ENCODE peak calls at places on chromosomes 16 and 17, in five cellular contexts. G is RWPE2, O is right atrium auricular region, S is body of pancreas, W is tibial nerve. F is an unnamed sample.
A peak's percentile ranks its signal among the peaks of the same experiment; 100 is the strongest.

GRCh38 chr17:82305727-82306300 is 11.6 kb downstream of the CD7 start:
- DNase-seq in O (no peak), W (no peak), S (no peak), G (no peak), F (no peak)

GRCh38 chr17:12592941-12593340 is 72.7 kb upstream of the MYOCD start:
- DNase-seq in G (no peak), O (no peak), S (no peak), W (no peak), F (no peak)

GRCh38 chr16:69301861-69302260 is 9.3 kb upstream of the VPS4A start:
- DNase-seq in W (no peak), G (no peak), O (no peak), S (no peak), F (peak; percentile 61)

GRCh38 chr16:85777583-85778310 is 21.6 kb downstream of the EMC8 start:
- DNase-seq in G (no peak), S (no peak), O (no peak), W (no peak), F (no peak)

GRCh38 chr16:86061771-86062170 is 162.8 kb downstream of the IRF8 start:
- DNase-seq in G (peak; percentile 33), O (no peak), S (no peak), W (no peak), F (no peak)

GRCh38 chr17:29215717-29216116 is 30.9 kb upstream of the CRYBA1 start:
- DNase-seq in W (no peak), O (no peak), S (peak; percentile 27), G (no peak), F (peak; percentile 85)

GRCh38 chr17:10172241-10172741 is 26.1 kb downstream of the GAS7 start:
- DNase-seq in S (no peak), W (no peak), O (no peak), G (no peak), F (no peak)

GRCh38 chr16:67966549-67967182 is 1.8 kb downstream of the SLC12A4 start:
- DNase-seq in O (no peak), S (no peak), W (no peak), G (peak; percentile 75), F (peak; percentile 33)

GRCh38 chr16:11793840-11794239 is 3.2 kb downstream of the ZC3H7A start:
- DNase-seq in W (no peak), O (no peak), S (no peak), G (no peak), F (no peak)

GRCh38 chr16:6913535-6913934 is 419.1 kb upstream of the RBFOX1 start:
- DNase-seq in O (no peak), S (no peak), G (no peak), W (no peak), F (no peak)

GRCh38 chr17:59830007-59830630 is 62.6 kb downstream of the TUBD1 start:
- DNase-seq in G (no peak), O (no peak), W (no peak), S (no peak), F (no peak)

GRCh38 chr16:57187508-57187854 is 1.4 kb downstream of the RSPRY1 start:
- DNase-seq in W (no peak), O (no peak), G (no peak), S (peak; percentile 26), F (no peak)

GRCh38 chr17:63707151-63707550 is 7.2 kb upstream of the LIMD2 start:
- DNase-seq in G (no peak), S (no peak), W (no peak), O (no peak), F (no peak)

GRCh38 chr17:45787044-45787443 is 2.9 kb downstream of the CRHR1 start:
- DNase-seq in O (no peak), W (no peak), S (no peak), G (no peak), F (no peak)

GRCh38 chr17:72345083-72345482 is 224.3 kb downstream of the SOX9 start:
- DNase-seq in W (no peak), O (no peak), G (no peak), S (no peak), F (no peak)

GRCh38 chr16:79169239-79169638 is 431.3 kb downstream of the MAF start:
- DNase-seq in W (no peak), O (no peak), G (no peak), S (no peak), F (no peak)

GRCh38 chr16:23491490-23492391 is 18.6 kb downstream of the GGA2 start:
- DNase-seq in G (no peak), W (no peak), O (no peak), S (no peak), F (peak; percentile 90)

GRCh38 chr17:7439462-7440112 is at the start of gene FGF11:
- DNase-seq in O (no peak), W (no peak), S (no peak), G (no peak), F (peak; percentile 19)

GRCh38 chr17:44115585-44116415 is 7.6 kb downstream of the HDAC5 start:
- DNase-seq in O (no peak), S (no peak), W (no peak), G (no peak), F (no peak)

GRCh38 chr17:43125967-43126910 is 1.1 kb upstream of the BRCA1 start:
- DNase-seq in O (no peak), W (no peak), S (no peak), G (no peak), F (no peak)

GRCh38 chr17:6755731-6756184 is at the start of gene XAF1:
- DNase-seq in W (no peak), G (no peak), S (no peak), O (no peak), F (peak; percentile 17)

GRCh38 chr17:63430223-63430622 is 15.9 kb downstream of the CYB561 start:
- DNase-seq in S (no peak), W (no peak), O (no peak), G (no peak), F (no peak)

GRCh38 chr17:1206016-1206787 is 26.4 kb upstream of the ABR start:
- DNase-seq in G (no peak), O (no peak), W (no peak), S (no peak), F (no peak)

GRCh38 chr16:4011225-4011939 is 104.9 kb downstream of the ADCY9 start:
- DNase-seq in S (no peak), G (no peak), O (no peak), W (no peak), F (no peak)

DNA sequence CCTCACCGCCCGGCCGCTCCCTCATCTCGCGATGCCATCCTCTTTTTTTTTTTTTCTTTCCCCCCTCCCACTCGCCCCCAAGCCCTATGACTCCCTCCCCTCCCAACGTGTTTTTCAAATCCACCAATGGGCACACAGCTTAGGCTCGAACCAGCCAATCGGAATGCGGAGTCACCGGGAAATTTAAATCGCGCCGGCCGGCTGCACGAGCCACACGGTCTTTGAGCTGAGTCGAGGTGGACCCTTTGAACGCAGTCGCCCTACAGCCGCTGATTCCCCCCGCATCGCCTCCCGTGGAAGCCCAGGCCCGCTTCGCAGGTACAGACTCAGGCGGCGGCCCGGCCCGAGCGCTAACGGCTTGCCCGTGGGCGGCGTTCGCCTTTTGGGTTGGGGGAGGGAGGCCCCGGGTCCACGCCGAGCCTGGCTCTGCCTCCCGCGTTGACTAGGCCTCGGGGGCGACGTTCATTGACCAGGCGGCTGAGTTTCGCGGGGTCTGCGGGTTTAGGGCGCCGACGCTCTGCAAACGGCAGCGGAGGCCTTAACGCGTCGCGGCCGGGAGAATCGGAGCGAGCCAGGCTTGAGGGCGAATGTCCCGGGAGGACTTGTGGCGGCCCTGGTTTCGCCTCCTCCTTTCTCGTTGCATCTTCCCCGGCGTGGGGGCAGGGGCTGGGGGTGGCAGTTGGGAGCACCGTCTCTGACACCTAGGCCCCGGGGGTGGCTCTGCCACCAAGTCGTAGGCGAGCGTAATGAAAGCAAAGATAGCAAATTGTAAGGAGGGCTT is at the start of gene KPNA2:
- DNase-seq in O (peak; percentile 96), W (peak; percentile 86), G (peak; percentile 92), S (peak; percentile 92), F (peak; percentile 92)
- H3K36me3 ChIP-seq in O (peaks cover 35% of the 10 kb centered on the region), W (no peaks in the 10 kb centered on the region), G (peaks cover 46% of the 10 kb centered on the region), S (no peaks in the 10 kb centered on the region), F (peaks cover 4% of the 10 kb centered on the region)

GRCh38 chr17:77874303-77875050 is 84.0 kb upstream of the TNRC6C start:
- DNase-seq in W (no peak), S (no peak), O (no peak), G (no peak), F (no peak)

GRCh38 chr17:77877019-77877418 is 81.5 kb upstream of the TNRC6C start:
- DNase-seq in G (no peak), O (no peak), W (no peak), S (no peak), F (no peak)

GRCh38 chr17:77875881-77876509 is 82.5 kb upstream of the TNRC6C start:
- DNase-seq in W (no peak), O (no peak), G (no peak), S (no peak), F (no peak)

GRCh38 chr17:77873518-77874302 is 84.8 kb upstream of the TNRC6C start:
- DNase-seq in G (no peak), S (no peak), W (no peak), O (no peak), F (no peak)

DNA sequence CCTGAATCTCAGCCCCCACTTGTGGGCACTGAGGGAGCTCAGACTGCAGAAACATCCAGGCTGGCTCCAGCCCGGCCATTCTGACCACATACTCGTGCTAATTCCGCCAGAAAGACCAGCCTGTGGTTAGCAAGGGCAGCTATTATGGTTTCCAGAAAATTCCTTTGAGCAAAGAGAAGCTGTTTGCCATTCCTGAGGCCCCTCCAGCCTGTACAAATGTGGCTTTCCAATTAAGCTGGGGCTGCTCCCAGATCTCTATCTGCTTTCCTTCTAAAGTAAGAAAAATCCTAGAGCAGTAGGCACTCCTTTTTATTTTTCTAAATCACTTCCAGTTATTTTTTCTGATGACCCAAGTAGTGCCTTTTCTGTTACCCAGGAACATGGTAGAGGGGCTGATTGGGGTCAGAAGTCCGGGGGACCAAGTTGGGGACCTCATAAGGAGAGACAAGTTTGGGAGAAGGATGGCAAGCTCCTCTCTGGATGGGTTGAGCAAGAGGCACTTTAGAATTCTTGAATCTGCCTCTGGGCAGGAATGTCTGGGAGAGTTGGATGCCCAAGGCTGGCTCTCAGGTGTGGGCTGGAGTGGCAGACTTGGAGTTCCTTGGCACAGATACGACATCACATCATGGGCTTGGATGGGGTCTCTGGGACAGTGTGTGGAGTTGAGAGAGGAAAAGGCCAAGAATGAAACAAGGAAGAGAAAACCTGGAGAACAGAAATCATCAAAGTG is 83.3 kb upstream of the TNRC6C start:
- DNase-seq in O (no peak), S (no peak), W (no peak), G (no peak), F (no peak)
- H3K4me1 ChIP-seq in O (no peaks in the 10 kb centered on the region), S (no peaks in the 10 kb centered on the region), W (no peaks in the 10 kb centered on the region), G (no peaks in the 10 kb centered on the region), F (peaks cover under 1% of the 10 kb centered on the region)

DNA sequence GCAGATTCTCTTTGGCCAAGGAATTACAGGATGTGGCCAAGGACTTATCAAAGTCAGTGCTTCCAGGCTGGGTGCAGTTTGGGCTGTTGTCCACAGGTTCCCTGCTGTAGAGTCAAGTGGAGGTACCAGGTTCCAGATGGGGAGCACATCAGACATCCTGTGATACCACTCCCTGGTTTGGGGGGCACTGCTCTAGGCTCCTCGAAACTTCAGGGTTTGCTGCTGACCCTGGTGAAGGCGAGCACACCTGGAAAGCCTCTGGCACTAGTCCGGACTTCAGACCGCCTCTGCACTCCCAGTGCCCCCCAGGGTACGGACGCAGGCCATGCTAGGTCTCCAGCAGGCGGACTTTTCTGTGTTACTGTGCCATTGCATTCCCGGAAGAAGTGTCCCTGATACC is 10.7 kb downstream of the SLC47A1 start:
- DNase-seq in W (no peak), S (no peak), G (no peak), O (no peak), F (no peak)
- TF ChIP-seq CTCF in W (no peak), S (no peak), G (no peak), O (no peak), F (no peak)

GRCh38 chr17:38691154-38691553 is 13.9 kb upstream of the MLLT6 start:
- DNase-seq in S (no peak), W (no peak), O (no peak), G (no peak), F (no peak)

GRCh38 chr17:38685485-38685884 is 10.7 kb upstream of the EPOP start:
- DNase-seq in W (no peak), O (no peak), G (no peak), S (no peak), F (no peak)

GRCh38 chr17:38687291-38687690 is 12.5 kb upstream of the EPOP start:
- DNase-seq in G (no peak), O (no peak), S (no peak), W (no peak), F (no peak)
- H3K36me3 ChIP-seq in G (no peaks in the 10 kb centered on the region), O (no peaks in the 10 kb centered on the region), S (no peaks in the 10 kb centered on the region), W (no peaks in the 10 kb centered on the region), F (no peaks in the 10 kb centered on the region)

F was measured in thyroid gland.